ENCODE peak calls at places on chromosomes 5 and 9, in nine cellular contexts. N, T, H, L, U, Z, C, V and S are unnamed samples.
A peak's percentile ranks its signal among the peaks of the same experiment; 100 is the strongest.

GRCh38 chr5:1445313-1445894 is at the start of gene SLC6A3:
- DNase-seq in N (no peak), T (no peak), H (peak; percentile 65), L (no peak), U (peak; percentile 92), Z (no peak), C (no peak), V (peak; percentile 27), S (no peak)

GRCh38 chr5:161105563-161105962 is 253.6 kb upstream of the ATP10B start:
- DNase-seq in N (no peak), T (peak; percentile 95), H (no peak), L (no peak), U (no peak), Z (peak; percentile 45), C (no peak), V (no peak), S (no peak)

GRCh38 chr5:75601996-75602395 is 9.3 kb upstream of the ANKDD1B start:
- DNase-seq in N (no peak), T (peak; percentile 7), H (no peak), L (peak; percentile 87), U (no peak), Z (no peak), C (peak; percentile 65), V (no peak), S (no peak)

GRCh38 chr9:136092353-136092650 is 2.8 kb downstream of the NACC2 start:
- DNase-seq in N (no peak), T (no peak), H (no peak), L (no peak), U (no peak), Z (no peak), C (no peak), V (no peak), S (no peak)

GRCh38 chr5:95155888-95156287 is 129.0 kb downstream of the MCTP1 start:
- DNase-seq in N (no peak), T (no peak), H (no peak), L (no peak), U (no peak), Z (no peak), C (no peak), V (no peak), S (no peak)

GRCh38 chr9:124674651-124675050 is 96.5 kb downstream of the NR6A1 start:
- DNase-seq in N (no peak), T (no peak), H (no peak), L (no peak), U (no peak), Z (no peak), C (no peak), V (no peak), S (no peak)

GRCh38 chr9:2494571-2494970 is 127.0 kb upstream of the VLDLR start:
- DNase-seq in N (no peak), T (peak; percentile 52), H (no peak), L (peak; percentile 62), U (no peak), Z (peak; percentile 68), C (peak; percentile 78), V (no peak), S (no peak)

GRCh38 chr9:129455151-129455995 is 165.5 kb downstream of the C9orf50 start:
- DNase-seq in N (no peak), T (no peak), H (no peak), L (peak; percentile 52), U (no peak), Z (no peak), C (no peak), V (no peak), S (no peak)

GRCh38 chr5:141835928-141836667 is 42.1 kb downstream of the PCDH1 start:
- DNase-seq in N (no peak), T (peak; percentile 34), H (no peak), L (no peak), U (peak; percentile 58), Z (peak; percentile 50), C (no peak), V (no peak), S (no peak)

GRCh38 chr9:103789686-103790085 is 304.4 kb upstream of the SMC2 start:
- DNase-seq in N (no peak), T (peak; percentile 44), H (no peak), L (no peak), U (no peak), Z (peak; percentile 18), C (no peak), V (no peak), S (no peak)

DNA sequence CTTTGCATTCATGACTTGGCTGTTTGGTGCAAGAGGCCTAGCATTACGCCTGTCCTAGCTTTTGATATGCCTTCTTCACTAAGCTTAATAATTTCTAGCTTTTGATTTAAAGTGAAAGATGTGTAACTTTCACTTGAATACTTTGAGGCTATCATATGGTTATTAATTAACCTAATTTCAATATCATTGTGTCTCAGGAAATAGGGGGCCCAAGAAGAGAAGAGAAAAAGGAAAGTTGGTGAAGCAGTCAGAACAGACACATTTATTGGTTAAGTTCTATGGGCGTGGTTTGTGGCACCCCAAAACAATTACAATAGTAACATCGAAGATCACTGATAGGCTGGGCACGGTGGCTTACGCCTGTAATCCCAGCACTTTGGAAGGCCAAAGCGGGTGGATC is 40.9 kb upstream of the F2RL2 start:
- DNase-seq in N (no peak), T (no peak), H (no peak), L (no peak), U (no peak), Z (no peak), C (no peak), V (no peak), S (no peak)
- TF ChIP-seq CTCF in N (no peak), T (no peak), H (no peak), L (no peak), U (no peak), Z (no peak), C (no peak), V (no peak), S (no peak)

GRCh38 chr9:25350011-25350410 is 328.2 kb downstream of the TUSC1 start:
- DNase-seq in N (no peak), T (no peak), H (no peak), L (no peak), U (no peak), Z (no peak), C (no peak), V (no peak), S (no peak)
- TF ChIP-seq CTCF in N (no peak), T (no peak), H (no peak), L (peak; percentile 19), U (no peak), Z (no peak), C (no peak), V (no peak), S (no peak)

DNA sequence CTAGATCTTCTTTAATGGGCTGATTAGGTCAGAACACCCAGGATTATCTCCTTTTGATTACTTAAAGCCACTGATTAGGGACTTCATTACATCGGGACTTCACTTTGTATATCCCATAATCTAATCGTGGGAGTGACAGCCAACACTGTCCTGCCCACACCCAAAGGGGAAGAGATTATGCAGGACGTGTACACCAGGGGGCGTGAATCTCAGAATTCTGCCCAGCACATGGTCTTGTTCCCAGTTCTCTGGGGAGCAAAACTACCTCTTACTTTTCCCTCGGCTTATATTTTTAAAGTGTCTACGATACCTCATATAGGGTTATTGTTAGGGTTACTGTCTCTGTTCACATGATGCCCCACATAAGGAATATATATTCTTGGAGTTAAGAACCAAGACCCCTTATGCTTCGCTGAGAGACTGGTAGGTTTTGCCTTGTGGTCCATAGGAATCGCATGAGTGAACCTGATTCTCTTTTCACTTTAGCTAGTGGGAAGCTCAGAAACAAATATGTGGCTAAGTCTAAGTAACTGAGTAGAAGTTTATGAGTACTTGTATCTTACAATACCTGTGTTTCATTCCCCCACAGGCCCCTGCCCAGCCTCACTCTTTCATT is 192.7 kb downstream of the GNA14 start:
- DNase-seq in N (no peak), T (peak; percentile 28), H (no peak), L (peak; percentile 25), U (no peak), Z (no peak), C (no peak), V (peak; percentile 7), S (no peak)
- TF ChIP-seq CTCF in N (peak; percentile 11), T (peak; percentile 48), H (peak; percentile 60), L (peak; percentile 80), U (no peak), Z (peak; percentile 27), C (peak; percentile 25), V (peak; percentile 57), S (peak; percentile 83)

GRCh38 chr9:93592389-93593021 is 16.1 kb downstream of the PHF2 start:
- DNase-seq in N (no peak), T (no peak), H (no peak), L (no peak), U (no peak), Z (peak; percentile 32), C (no peak), V (no peak), S (no peak)
- TF ChIP-seq CTCF in N (no peak), T (peak; percentile 17), H (no peak), L (peak; percentile 37), U (no peak), Z (peak; percentile 25), C (no peak), V (no peak), S (no peak)

GRCh38 chr9:4667681-4668080 is 1.4 kb upstream of the SPATA6L start:
- DNase-seq in N (no peak), T (no peak), H (no peak), L (no peak), U (no peak), Z (no peak), C (no peak), V (no peak), S (no peak)

GRCh38 chr9:4663956-4664355 is 1.9 kb downstream of the PLPP6 start:
- DNase-seq in N (no peak), T (no peak), H (no peak), L (no peak), U (no peak), Z (no peak), C (no peak), V (no peak), S (no peak)

GRCh38 chr9:4665357-4665756 is 923 bp downstream of the SPATA6L start:
- DNase-seq in N (no peak), T (peak; percentile 82), H (no peak), L (no peak), U (no peak), Z (no peak), C (no peak), V (no peak), S (no peak)

GRCh38 chr9:4668604-4669003 is 2.3 kb upstream of the SPATA6L start:
- DNase-seq in N (no peak), T (no peak), H (no peak), L (no peak), U (no peak), Z (no peak), C (no peak), V (no peak), S (no peak)

GRCh38 chr9:4666042-4666699 is at the start of gene SPATA6L:
- DNase-seq in N (peak; percentile 75), T (peak; percentile 46), H (peak; percentile 92), L (peak; percentile 27), U (peak; percentile 54), Z (peak; percentile 43), C (no peak), V (peak; percentile 36), S (no peak)
- TF ChIP-seq CTCF in N (no peak), T (no peak), H (peak; percentile 31), L (peak; percentile 35), U (no peak), Z (peak; percentile 10), C (no peak), V (no peak), S (no peak)